ENCODE peak calls at places on chromosome 16, in four cellular contexts. B is tibial artery, C is brain microvascular endothelial cell, J is K562. Q is an unnamed sample.

GRCh38 chr16:30958164-30959083 is 870 bp downstream of the SETD1A start:
- DNase-seq in B (no peak), C (no peak), J (peak; percentile 89), Q (no peak)

GRCh38 chr16:24088767-24089166 is 167.4 kb upstream of the CACNG3 start:
- DNase-seq in B (no peak), C (no peak), J (no peak), Q (no peak)

GRCh38 chr16:67563708-67564468 is 1.6 kb downstream of the CTCF start:
- DNase-seq in B (peak; percentile 81), C (peak; percentile 35), J (no peak), Q (no peak)

GRCh38 chr16:86883583-86884188 is 305.3 kb downstream of the FOXL1 start:
- DNase-seq in B (no peak), C (no peak), J (no peak), Q (no peak)

GRCh38 chr16:69526831-69527655 is 38.7 kb upstream of the NFAT5 start:
- DNase-seq in B (no peak), C (no peak), J (no peak), Q (no peak)

GRCh38 chr16:27401768-27402568 is at the start of gene IL21R:
- DNase-seq in B (no peak), C (peak; percentile 59), J (no peak), Q (peak; percentile 76)

GRCh38 chr16:74140557-74140956 is 156.1 kb upstream of the PSMD7 start:
- DNase-seq in B (no peak), C (no peak), J (no peak), Q (no peak)

GRCh38 chr16:85103096-85104079 is 8.9 kb downstream of the CIBAR2 start:
- DNase-seq in B (no peak), C (no peak), J (no peak), Q (no peak)

GRCh38 chr16:23505180-23505665 is 5.1 kb downstream of the GGA2 start:
- DNase-seq in B (no peak), C (no peak), J (no peak), Q (no peak)

GRCh38 chr16:53881371-53881770 is 177.4 kb downstream of the FTO start:
- DNase-seq in B (no peak), C (peak; percentile 64), J (no peak), Q (no peak)

GRCh38 chr16:11597268-11597690 is 10.6 kb upstream of the LITAF start:
- DNase-seq in B (no peak), C (no peak), J (no peak), Q (no peak)

GRCh38 chr16:20621406-20621805 is 45.2 kb upstream of the ACSM2B start:
- DNase-seq in B (no peak), C (no peak), J (no peak), Q (no peak)
- TF ChIP-seq CTCF in B (no peak), C (no peak), J (no peak), Q (no peak)

GRCh38 chr16:64627288-64627687 is 494.6 kb downstream of the CDH11 start:
- DNase-seq in B (no peak), C (no peak), J (no peak), Q (no peak)
- TF ChIP-seq CTCF in B (no peak), C (peak; percentile 34), J (no peak), Q (no peak)

DNA sequence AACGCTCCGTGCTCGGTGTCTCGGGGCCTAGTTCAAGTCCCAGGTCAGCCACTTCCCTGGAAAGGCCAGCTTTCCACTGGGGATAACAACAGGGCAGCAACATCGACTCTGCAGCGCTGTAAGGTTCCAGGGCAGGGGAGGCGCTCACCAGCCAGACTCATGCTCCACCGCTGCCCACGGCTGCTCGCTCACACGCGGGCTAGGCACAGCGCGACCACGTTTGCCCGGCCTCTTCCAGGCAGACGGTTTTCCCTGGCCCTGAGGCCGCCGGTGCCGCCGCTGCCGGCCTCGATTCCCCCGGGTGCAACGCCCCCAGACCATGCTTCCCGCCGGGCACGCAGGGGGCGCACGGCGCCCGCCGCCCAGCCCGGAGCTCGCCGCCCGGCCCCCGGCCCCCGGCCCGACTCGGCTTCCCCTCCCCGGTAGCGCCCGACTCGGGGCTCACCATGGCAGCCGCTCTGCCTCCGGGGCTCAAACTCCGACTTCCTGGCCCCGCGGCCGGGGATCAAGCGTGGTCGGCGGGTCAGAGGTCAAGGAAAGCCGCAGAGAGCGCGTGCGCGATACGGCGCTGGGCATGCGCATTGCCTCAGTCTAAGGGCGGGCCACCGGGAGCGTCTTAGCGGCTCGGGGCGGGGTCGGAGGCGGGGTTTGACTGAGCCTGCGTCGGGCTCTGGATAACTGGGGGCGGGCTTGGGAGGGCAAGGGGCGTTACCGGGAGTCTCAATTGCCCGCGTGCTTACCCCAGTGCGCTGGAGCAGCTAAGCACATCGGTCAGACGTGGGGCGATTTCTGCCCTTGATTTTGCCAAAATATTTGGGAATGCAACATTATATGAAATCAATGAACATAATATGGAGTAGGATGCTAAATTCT is at the start of gene PAM16:
- DNase-seq in B (peak; percentile 98), C (peak; percentile 91), J (peak; percentile 96), Q (peak; percentile 99)
- TF ChIP-seq CTCF in B (no peak), C (no peak), J (no peak), Q (no peak)

DNA sequence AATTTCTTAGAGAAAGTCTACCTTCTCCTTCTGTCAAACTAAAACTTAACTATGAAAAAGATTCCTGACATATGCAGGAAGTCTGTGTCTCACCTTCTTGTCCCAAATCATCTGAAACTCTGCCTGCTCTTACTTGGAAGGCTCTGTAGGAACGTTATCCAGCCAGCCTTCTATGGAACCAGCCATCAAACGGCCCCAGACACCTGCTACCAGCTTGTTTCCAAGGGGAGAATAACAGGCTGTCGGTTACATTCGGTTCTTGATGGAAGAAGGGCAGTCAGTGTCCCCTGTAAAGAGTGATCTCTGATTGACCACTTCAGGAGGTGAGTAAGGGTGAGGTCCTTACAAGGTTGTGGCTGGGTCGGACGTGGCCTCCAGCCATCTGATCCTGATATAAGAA is 1.7 kb downstream of the ADAMTS18 start:
- DNase-seq in B (no peak), C (no peak), J (no peak), Q (no peak)
- TF ChIP-seq CTCF in B (no peak), C (no peak), J (no peak), Q (no peak)

DNA sequence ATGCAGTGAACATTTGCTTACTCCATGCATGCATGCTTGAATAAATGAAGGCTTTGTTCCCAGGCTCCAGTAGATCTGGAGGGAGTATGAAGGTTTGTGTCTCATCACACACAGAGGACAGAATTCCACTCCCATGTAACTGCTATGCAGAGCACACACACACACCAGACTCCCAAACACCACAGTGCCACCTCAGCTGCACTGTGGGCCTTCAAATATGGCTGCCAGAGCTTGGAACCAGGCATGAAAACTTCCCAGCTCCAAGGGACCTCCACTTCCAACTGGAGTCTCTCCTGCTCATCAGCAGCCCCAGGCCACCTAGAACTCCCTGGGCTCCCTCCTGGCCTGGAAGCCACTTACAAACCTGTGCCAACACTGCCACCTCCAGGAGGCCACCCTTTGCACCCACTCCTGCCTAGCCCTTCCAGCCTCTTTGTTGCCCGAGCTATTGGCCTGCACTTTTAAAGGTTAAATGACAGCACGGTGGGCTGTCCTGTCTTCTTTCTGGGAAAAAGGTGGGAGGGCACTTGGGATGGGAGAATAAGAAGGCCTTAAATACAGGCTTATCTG is 151.2 kb downstream of the ZNF423 start:
- DNase-seq in B (no peak), C (no peak), J (no peak), Q (no peak)
- TF ChIP-seq CTCF in B (no peak), C (peak; percentile 45), J (no peak), Q (no peak)

GRCh38 chr16:25707982-25708583 is 16.3 kb downstream of the HS3ST4 start:
- DNase-seq in B (no peak), C (no peak), J (peak; percentile 50), Q (no peak)
- TF ChIP-seq CTCF in B (no peak), C (peak; percentile 15), J (peak; percentile 70), Q (no peak)

DNA sequence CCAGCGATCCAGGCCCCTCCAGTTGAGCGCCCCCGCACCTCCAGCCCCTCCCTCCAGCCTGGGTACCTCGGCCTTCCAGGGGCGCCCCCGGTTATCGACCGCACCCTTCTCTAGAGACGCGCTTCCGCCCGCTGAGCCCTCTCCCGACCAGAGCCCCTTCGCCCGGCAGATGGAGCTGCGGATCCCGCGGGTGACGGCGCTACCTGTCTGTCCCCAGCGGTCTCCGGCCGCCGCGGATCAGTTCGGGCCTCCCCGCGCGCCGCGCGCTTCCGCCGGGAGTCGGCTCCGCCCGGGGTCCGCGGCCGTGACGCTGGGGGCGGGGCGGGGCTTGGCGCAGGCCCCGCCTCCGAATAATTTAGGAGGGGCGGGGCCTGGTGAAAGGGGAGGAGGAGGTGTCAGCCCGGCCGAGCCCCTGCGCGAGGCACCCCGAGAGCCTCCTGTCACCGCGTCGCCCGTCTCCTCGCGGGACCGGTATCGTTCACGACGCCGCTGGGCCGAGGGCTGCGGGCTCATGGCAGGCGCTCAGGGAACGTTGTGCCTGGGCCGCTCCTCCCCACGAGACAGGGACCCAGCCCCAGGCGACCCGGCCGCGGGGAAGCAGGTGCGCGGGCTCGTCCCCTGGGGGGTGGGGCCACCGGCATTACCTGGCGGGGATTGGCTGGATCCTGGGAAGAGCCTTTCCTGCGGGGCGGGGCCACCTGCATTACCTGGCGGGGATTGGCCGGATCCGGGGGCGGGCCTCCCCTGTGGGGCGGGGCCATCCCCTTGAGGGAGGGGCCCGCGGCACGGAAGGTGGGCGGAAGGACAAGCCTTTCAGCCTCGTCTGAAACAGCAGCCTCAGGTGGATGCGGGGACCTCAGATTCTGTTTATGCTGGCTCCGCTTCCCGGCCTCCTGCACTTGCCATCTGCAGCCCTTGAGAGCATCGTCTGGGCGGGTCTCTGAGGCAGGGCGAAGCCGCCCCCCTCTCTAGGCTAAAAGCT is at the start of gene SPATA2L:
- DNase-seq in B (peak; percentile 88), C (peak; percentile 85), J (peak; percentile 99), Q (peak; percentile 98)
- TF ChIP-seq CTCF in B (no peak), C (peak; percentile 28), J (peak; percentile 70), Q (no peak)

DNA sequence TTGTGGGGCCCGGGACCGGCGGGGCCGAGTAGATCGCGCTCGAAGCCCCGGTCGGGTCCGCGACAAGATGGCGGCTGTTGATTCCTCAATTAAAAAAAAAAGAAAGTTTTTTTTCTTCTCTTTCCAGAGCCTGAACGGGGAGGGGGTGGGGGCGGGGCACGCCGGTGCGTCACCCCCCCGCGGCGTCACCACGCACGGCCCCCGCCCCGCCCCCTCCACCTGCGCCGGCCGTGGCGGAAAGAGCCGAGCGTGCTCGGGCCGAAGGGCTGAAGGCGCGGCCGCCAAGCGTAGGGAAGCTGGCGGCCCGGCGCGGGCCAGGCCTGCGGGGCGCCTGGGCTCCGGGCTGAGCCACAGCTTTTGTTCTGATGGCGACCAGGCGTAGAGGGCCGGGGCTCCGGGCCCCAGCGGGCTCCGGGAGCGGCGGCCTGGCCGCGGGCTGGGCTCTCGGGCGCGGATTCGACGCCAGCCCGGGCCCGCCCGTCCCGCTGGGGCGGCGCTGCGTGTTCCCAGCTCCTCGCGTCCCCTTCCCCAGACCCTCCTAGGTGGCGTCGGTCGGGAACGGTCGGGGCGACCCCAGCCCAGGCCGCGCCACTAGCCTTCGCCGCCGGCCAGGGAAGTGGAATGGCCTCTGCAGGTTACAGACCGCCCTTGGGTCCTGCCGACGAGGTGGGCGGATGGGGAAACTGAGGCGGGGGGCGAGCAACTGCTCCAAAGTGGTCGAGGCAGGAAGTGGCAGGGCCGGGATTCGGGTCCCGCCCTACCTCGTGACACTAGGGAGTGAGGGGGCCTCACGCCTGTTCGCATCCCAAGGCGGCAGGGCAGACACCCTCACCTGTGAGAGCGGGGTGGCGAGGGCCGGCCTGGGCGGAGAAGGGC is at the start of gene CREBBP:
- DNase-seq in B (peak; percentile 93), C (peak; percentile 52), J (peak; percentile 94), Q (peak; percentile 88)
- TF ChIP-seq CTCF in B (no peak), C (no peak), J (no peak), Q (no peak)

Q was measured in activated B cell treated with CpG ODN at 0.5 μM for 24 hours.